ENCODE peak calls at places on chromosome 1, in ten cellular contexts. H, V, O, P, K, J, U, Q, X and D are unnamed samples.

GRCh38 chr1:114178940-114179339 is 25.3 kb upstream of the SYT6 start:
- DNase-seq in P (no peak), U (no peak), Q (no peak), H (no peak), K (no peak), O (no peak), V (no peak), J (no peak), X (no peak), D (no peak)

GRCh38 chr1:59076612-59077011 is 220.3 kb upstream of the FGGY start:
- DNase-seq in U (no peak), J (peak), P (no peak), V (no peak), X (no peak), K (no peak), H (no peak), Q (no peak), O (no peak), D (peak)

GRCh38 chr1:219993554-219994433 is 52.5 kb downstream of the EPRS1 start:
- DNase-seq in V (peak), Q (no peak), K (no peak), O (no peak), J (no peak), U (no peak), H (no peak), P (no peak), X (no peak), D (no peak)

GRCh38 chr1:109242387-109242786 is 7.0 kb upstream of the CELSR2 start:
- DNase-seq in X (no peak), K (no peak), V (peak), Q (no peak), U (no peak), J (no peak), H (no peak), O (no peak), P (no peak), D (no peak)

GRCh38 chr1:3744646-3745045 is 7.6 kb upstream of the CCDC27 start:
- DNase-seq in O (no peak), J (no peak), X (no peak), Q (no peak), P (no peak), K (no peak), U (no peak), V (no peak), H (no peak), D (no peak)

GRCh38 chr1:161198206-161198876 is 513 bp downstream of the ADAMTS4 start:
- DNase-seq in O (peak), Q (peak), P (peak), H (peak), J (no peak), K (no peak), U (no peak), X (no peak), V (peak), D (no peak)

GRCh38 chr1:111454859-111455641 is 5.8 kb downstream of the ATP5PB start:
- DNase-seq in Q (no peak), V (no peak), P (no peak), O (no peak), J (no peak), K (peak), H (no peak), U (no peak), X (no peak), D (no peak)

GRCh38 chr1:192788184-192788583 is 20.7 kb upstream of the RGS2 start:
- DNase-seq in H (no peak), O (no peak), K (no peak), J (peak), Q (no peak), U (peak), X (no peak), P (peak), V (peak), D (peak)

GRCh38 chr1:30760596-30761311 is 3.2 kb upstream of the LAPTM5 start:
- DNase-seq in H (no peak), J (no peak), K (no peak), O (no peak), U (no peak), P (peak), X (no peak), V (no peak), Q (no peak), D (no peak)

GRCh38 chr1:113557176-113557575 is 166.9 kb downstream of the MAGI3 start:
- DNase-seq in H (no peak), X (no peak), Q (no peak), O (no peak), J (no peak), V (no peak), U (no peak), P (no peak), K (no peak), D (no peak)

GRCh38 chr1:53478186-53478585 is 19.0 kb downstream of the DMRTB1 start:
- DNase-seq in P (no peak), Q (no peak), H (no peak), K (no peak), J (no peak), X (no peak), U (no peak), V (no peak), O (no peak), D (no peak)

GRCh38 chr1:95679262-95679661 is 445.3 kb downstream of the RWDD3 start:
- DNase-seq in H (no peak), X (no peak), K (no peak), J (no peak), V (no peak), Q (no peak), O (no peak), U (no peak), P (no peak), D (no peak)

GRCh38 chr1:225299624-225300023 is 128.2 kb downstream of the LBR start:
- DNase-seq in X (no peak), Q (no peak), V (peak), K (no peak), J (peak), U (no peak), O (no peak), P (no peak), H (no peak), D (peak)

GRCh38 chr1:247343801-247344200 is 12.1 kb upstream of the ZNF496 start:
- DNase-seq in J (no peak), X (no peak), V (no peak), K (no peak), U (no peak), P (no peak), Q (no peak), O (no peak), H (no peak), D (no peak)

GRCh38 chr1:198619375-198620140 is 19.3 kb upstream of the PTPRC start:
- DNase-seq in U (no peak), V (no peak), P (no peak), Q (no peak), O (no peak), J (no peak), X (no peak), K (peak), H (no peak), D (no peak)

GRCh38 chr1:26524181-26524580 is 5.4 kb upstream of the RPS6KA1 start:
- DNase-seq in Q (peak), U (peak), H (no peak), O (no peak), V (no peak), X (no peak), J (no peak), K (no peak), P (peak), D (no peak)